ENCODE peak calls at places on chromosomes 12 and 14, in six cellular contexts. S, Z, K, Y, J and I are unnamed samples.

GRCh38 chr12:23041774-23042173 is 416.8 kb downstream of the ETNK1 start:
- DNase-seq in S (no peak), J (no peak), Y (no peak), K (no peak), Z (no peak), I (no peak)

GRCh38 chr14:99687284-99688209 is 3.4 kb downstream of the CYP46A1 start:
- DNase-seq in S (no peak), J (peak), K (no peak), Z (peak), Y (no peak), I (peak)

GRCh38 chr12:49415426-49416040 is 48.3 kb downstream of the SPATS2 start:
- DNase-seq in K (no peak), Z (no peak), J (no peak), Y (no peak), S (no peak), I (no peak)

GRCh38 chr12:116287850-116288301 is 10.4 kb upstream of the MED13L start:
- DNase-seq in Y (no peak), K (no peak), Z (no peak), J (no peak), S (no peak), I (no peak)

GRCh38 chr12:66438601-66439000 is 136.3 kb downstream of the HELB start:
- DNase-seq in J (no peak), K (no peak), S (no peak), Y (no peak), Z (no peak), I (no peak)

GRCh38 chr14:104844306-104845032 is 20.6 kb upstream of the CEP170B start:
- DNase-seq in Z (no peak), S (no peak), Y (no peak), J (no peak), K (no peak), I (no peak)

GRCh38 chr12:89280833-89281533 is 71.3 kb downstream of the DUSP6 start:
- DNase-seq in S (no peak), Y (no peak), J (no peak), K (no peak), Z (no peak), I (no peak)

GRCh38 chr14:100471451-100472093 is 115.6 kb downstream of the BEGAIN start:
- DNase-seq in Z (no peak), J (peak), Y (no peak), S (no peak), K (no peak), I (peak)

GRCh38 chr12:108403952-108404351 is 64.8 kb upstream of the CMKLR1 start:
- DNase-seq in K (no peak), Z (no peak), S (no peak), Y (no peak), J (no peak), I (no peak)

GRCh38 chr12:78120866-78121590 is 290.3 kb downstream of the NAV3 start:
- DNase-seq in S (no peak), Y (no peak), K (peak), J (peak), Z (no peak), I (peak)

GRCh38 chr12:6078378-6079083 is 45.9 kb downstream of the VWF start:
- DNase-seq in Y (no peak), K (no peak), J (no peak), S (no peak), Z (no peak), I (no peak)

GRCh38 chr12:63420206-63420644 is 248.1 kb downstream of the DPY19L2 start:
- DNase-seq in K (peak), Y (peak), S (peak), J (peak), Z (no peak), I (peak)

GRCh38 chr12:68641138-68641537 is 30.4 kb downstream of the RAP1B start:
- DNase-seq in Y (no peak), K (no peak), Z (peak), J (peak), S (no peak), I (no peak)

GRCh38 chr14:57060276-57060956 is 208.3 kb downstream of the EXOC5 start:
- DNase-seq in Z (no peak), K (no peak), S (no peak), Y (no peak), J (no peak), I (no peak)

GRCh38 chr12:42426733-42427132 is 100.8 kb downstream of the PPHLN1 start:
- DNase-seq in Z (no peak), K (no peak), S (no peak), Y (no peak), J (no peak), I (peak)

GRCh38 chr12:110279976-110280783 is 867 bp upstream of the ATP2A2 start:
- DNase-seq in J (peak), Z (peak), Y (peak), S (no peak), K (no peak), I (no peak)

GRCh38 chr14:92624764-92625163 is 111.2 kb downstream of the RIN3 start:
- DNase-seq in K (no peak), Y (no peak), J (no peak), S (no peak), Z (no peak), I (no peak)

GRCh38 chr12:118164798-118165486 is 29.0 kb downstream of the PEBP1 start:
- DNase-seq in Z (no peak), Y (no peak), S (no peak), J (peak), K (no peak), I (peak)

GRCh38 chr12:64724201-64724745 is 34.9 kb downstream of the GNS start:
- DNase-seq in S (no peak), J (no peak), Z (no peak), K (no peak), Y (no peak), I (no peak)

GRCh38 chr12:32863128-32863527 is 33.4 kb downstream of the PKP2 start:
- DNase-seq in S (no peak), Z (no peak), J (no peak), Y (no peak), K (no peak), I (no peak)

GRCh38 chr12:20212658-20213387 is 155.5 kb upstream of the PDE3A start:
- DNase-seq in Z (no peak), J (peak), Y (no peak), S (peak), K (peak), I (peak)

GRCh38 chr14:34465069-34465859 is 3.2 kb upstream of the SPTSSA start:
- DNase-seq in S (no peak), Y (no peak), K (no peak), Z (no peak), J (no peak), I (no peak)

GRCh38 chr12:69873429-69873828 is 48.4 kb downstream of the MYRFL start:
- DNase-seq in K (no peak), J (no peak), Z (no peak), Y (no peak), S (no peak), I (no peak)

GRCh38 chr14:75725481-75725880 is 64.4 kb downstream of the TTLL5 start:
- DNase-seq in Z (no peak), Y (no peak), J (no peak), S (no peak), K (no peak), I (no peak)

GRCh38 chr12:124774462-124775167 is 89.0 kb downstream of the SCARB1 start:
- DNase-seq in Z (no peak), J (no peak), Y (no peak), S (no peak), K (no peak), I (no peak)

GRCh38 chr12:6323340-6323994 is 13.0 kb downstream of the PLEKHG6 start:
- DNase-seq in Y (no peak), J (peak), Z (no peak), K (peak), S (peak), I (peak)

GRCh38 chr12:29273178-29273843 is 107.7 kb downstream of the ERGIC2 start:
- DNase-seq in S (no peak), J (no peak), K (no peak), Z (no peak), Y (no peak), I (no peak)

GRCh38 chr12:114668151-114668891 is 15.7 kb downstream of the TBX3 start:
- DNase-seq in K (peak), J (peak), S (no peak), Y (no peak), Z (no peak), I (peak)

GRCh38 chr12:25495336-25496097 is 57.6 kb downstream of the LMNTD1 start:
- DNase-seq in J (peak), Z (no peak), K (peak), Y (no peak), S (peak), I (no peak)

GRCh38 chr14:99682809-99683618 is 1.1 kb upstream of the CYP46A1 start:
- DNase-seq in K (peak), J (peak), Y (peak), S (peak), Z (peak), I (peak)

GRCh38 chr12:30146561-30146960 is 362.8 kb upstream of the TMTC1 start:
- DNase-seq in J (no peak), Z (no peak), S (no peak), K (no peak), Y (no peak), I (no peak)

GRCh38 chr14:30607156-30607780 is 14.9 kb upstream of the SCFD1 start:
- DNase-seq in J (no peak), S (no peak), Y (no peak), Z (no peak), K (no peak), I (no peak)

GRCh38 chr12:49766115-49766455 is 24.7 kb downstream of the TMBIM6 start:
- DNase-seq in J (no peak), K (no peak), S (no peak), Y (no peak), Z (no peak), I (no peak)